ENCODE peak calls at places on chromosome 5, in five cellular contexts. Q is tibial artery, Y is mammary epithelial cell, M is mesenchymal stem cell, W is adrenal gland. A is an unnamed sample.

GRCh38 chr5:101915559-101915958 is 380.5 kb downstream of the SLCO4C1 start:
- DNase-seq in M (peak; percentile 70), W (no peak), Q (no peak), Y (no peak), A (no peak)

GRCh38 chr5:129460121-129460950 is at the start of gene ADAMTS19:
- DNase-seq in W (no peak), Q (no peak), M (peak; percentile 78), Y (peak; percentile 50), A (peak; percentile 28)

GRCh38 chr5:78644741-78645300 is 3.8 kb downstream of the LHFPL2 start:
- DNase-seq in Q (no peak), W (no peak), M (no peak), Y (no peak), A (no peak)

GRCh38 chr5:76999451-76999850 is 30.8 kb upstream of the AGGF1 start:
- DNase-seq in M (peak; percentile 84), Q (no peak), W (no peak), Y (peak; percentile 75), A (no peak)

GRCh38 chr5:149283611-149284480 is 12.2 kb downstream of the AFAP1L1 start:
- DNase-seq in Y (no peak), Q (no peak), W (no peak), M (no peak), A (no peak)

GRCh38 chr5:59039003-59039295 is 456.1 kb downstream of the RAB3C start:
- DNase-seq in Q (no peak), W (no peak), Y (no peak), M (no peak), A (no peak)

GRCh38 chr5:175752826-175753535 is 95.1 kb downstream of the HRH2 start:
- DNase-seq in Y (no peak), M (no peak), Q (no peak), W (no peak), A (no peak)

GRCh38 chr5:8908055-8908683 is 637.7 kb downstream of the SEMA5A start:
- DNase-seq in W (peak; percentile 20), Y (peak; percentile 17), Q (no peak), M (peak; percentile 60), A (no peak)

GRCh38 chr5:141735823-141736222 is 53.8 kb upstream of the ARAP3 start:
- DNase-seq in W (no peak), M (no peak), Y (no peak), Q (no peak), A (no peak)

GRCh38 chr5:34854459-34855174 is 15.7 kb downstream of the TTC23L start:
- DNase-seq in Y (no peak), Q (no peak), M (no peak), W (no peak), A (no peak)

GRCh38 chr5:997711-998110 is 10.9 kb upstream of the NKD2 start:
- DNase-seq in Q (peak; percentile 58), W (no peak), Y (no peak), M (no peak), A (no peak)

GRCh38 chr5:91591076-91591475 is 208.0 kb upstream of the ARRDC3 start:
- DNase-seq in M (no peak), W (no peak), Q (no peak), Y (peak; percentile 3), A (no peak)

GRCh38 chr5:176614805-176615478 is 5.0 kb upstream of the GPRIN1 start:
- DNase-seq in M (peak; percentile 79), Y (peak; percentile 60), Q (no peak), W (peak; percentile 53), A (no peak)

GRCh38 chr5:4511996-4512656 is 628.0 kb upstream of the ADAMTS16 start:
- DNase-seq in M (no peak), Q (no peak), Y (peak; percentile 65), W (peak; percentile 23), A (no peak)

GRCh38 chr5:133278318-133278717 is 226.5 kb downstream of the HSPA4 start:
- DNase-seq in W (no peak), Q (no peak), Y (no peak), M (no peak), A (no peak)

GRCh38 chr5:136435951-136436544 is 70.7 kb upstream of the TRPC7 start:
- DNase-seq in Y (no peak), W (no peak), Q (no peak), M (no peak), A (no peak)

GRCh38 chr5:6766558-6767191 is 53.4 kb downstream of the TENT4A start:
- DNase-seq in Q (peak; percentile 96), Y (peak; percentile 92), M (peak; percentile 52), W (peak; percentile 97), A (peak; percentile 76)

GRCh38 chr5:62268792-62269191 is 37.2 kb upstream of the KIF2A start:
- DNase-seq in Q (no peak), Y (no peak), W (no peak), M (no peak), A (no peak)

GRCh38 chr5:128100860-128101557 is 17.4 kb downstream of the SLC12A2 start:
- DNase-seq in Y (no peak), W (no peak), Q (no peak), M (no peak), A (no peak)

GRCh38 chr5:128105203-128105602 is 21.6 kb downstream of the SLC12A2 start:
- DNase-seq in W (no peak), Y (no peak), Q (no peak), M (no peak), A (no peak)

GRCh38 chr5:128097781-128098180 is 14.2 kb downstream of the SLC12A2 start:
- DNase-seq in Y (no peak), W (no peak), M (no peak), Q (no peak), A (no peak)

GRCh38 chr5:128099944-128100343 is 16.4 kb downstream of the SLC12A2 start:
- DNase-seq in Y (no peak), W (no peak), Q (no peak), M (peak; percentile 28), A (no peak)

GRCh38 chr5:128101676-128102075 is 18.1 kb downstream of the SLC12A2 start:
- DNase-seq in W (no peak), Y (no peak), Q (no peak), M (no peak), A (no peak)
- H3K27ac ChIP-seq in W (no peak overlapping the region), Y (no peak overlapping the region), Q (no peak overlapping the region), M (no peak overlapping the region), A (no peak overlapping the region)

GRCh38 chr5:124477002-124477546 is 269.4 kb downstream of the ZNF608 start:
- DNase-seq in Q (no peak), M (no peak), W (no peak), Y (no peak), A (no peak)
- H3K27ac ChIP-seq in Q (no peak overlapping the region), M (no peak overlapping the region), W (no peak overlapping the region), Y (no peak overlapping the region), A (no peak overlapping the region)

GRCh38 chr5:172567843-172568242 is 73.2 kb upstream of the NEURL1B start:
- DNase-seq in M (no peak), Q (no peak), Y (no peak), W (no peak), A (no peak)
- H3K27ac ChIP-seq in M (no peak overlapping the region), Q (no peak overlapping the region), Y (no peak overlapping the region), W (no peak overlapping the region), A (no peak overlapping the region)

GRCh38 chr5:152546493-152546892 is 141.4 kb upstream of the NMUR2 start:
- DNase-seq in M (no peak), W (no peak), Q (no peak), Y (peak; percentile 41), A (no peak)

GRCh38 chr5:152547202-152547601 is 142.1 kb upstream of the NMUR2 start:
- DNase-seq in Y (peak; percentile 61), M (no peak), W (no peak), Q (no peak), A (no peak)

DNA sequence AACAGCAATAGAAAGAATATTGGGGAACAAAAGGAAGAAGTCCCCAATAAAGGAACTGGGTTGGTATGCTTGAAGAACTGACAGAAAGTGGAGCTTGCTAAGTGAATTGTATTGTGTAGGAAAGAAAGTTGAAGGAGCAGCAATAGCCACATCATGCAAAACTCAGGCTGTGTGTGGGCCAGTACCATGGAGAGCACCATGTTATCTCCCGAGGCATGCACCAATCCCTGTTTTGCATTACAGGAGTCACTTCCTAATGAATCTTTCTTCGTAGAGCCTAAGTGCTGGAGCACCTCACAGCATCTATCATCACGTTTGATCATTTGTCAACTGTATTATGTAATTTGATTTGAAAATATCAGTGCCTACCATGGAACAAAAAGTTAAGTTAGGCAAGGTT is 137.7 kb upstream of the NMUR2 start:
- DNase-seq in M (peak; percentile 22), Q (no peak), W (no peak), Y (peak; percentile 47), A (no peak)
- H3K27ac ChIP-seq in M (no peak overlapping the region), Q (no peak overlapping the region), W (no peak overlapping the region), Y (no peak overlapping the region), A (no peak overlapping the region)

GRCh38 chr5:127519527-127519926 is 2.1 kb downstream of the PRRC1 start:
- DNase-seq in Q (no peak), W (no peak), Y (no peak), M (peak; percentile 56), A (no peak)

GRCh38 chr5:127517480-127518318 is at the start of gene PRRC1:
- DNase-seq in Q (peak; percentile 86), M (peak; percentile 87), W (peak; percentile 87), Y (peak; percentile 77), A (peak; percentile 88)

GRCh38 chr5:127517110-127517479 is 345 bp upstream of the PRRC1 start:
- DNase-seq in Y (no peak), Q (no peak), M (no peak), W (peak; percentile 87), A (no peak)

GRCh38 chr5:127515693-127516440 is 1.6 kb upstream of the PRRC1 start:
- DNase-seq in M (no peak), Y (no peak), W (no peak), Q (no peak), A (no peak)

DNA sequence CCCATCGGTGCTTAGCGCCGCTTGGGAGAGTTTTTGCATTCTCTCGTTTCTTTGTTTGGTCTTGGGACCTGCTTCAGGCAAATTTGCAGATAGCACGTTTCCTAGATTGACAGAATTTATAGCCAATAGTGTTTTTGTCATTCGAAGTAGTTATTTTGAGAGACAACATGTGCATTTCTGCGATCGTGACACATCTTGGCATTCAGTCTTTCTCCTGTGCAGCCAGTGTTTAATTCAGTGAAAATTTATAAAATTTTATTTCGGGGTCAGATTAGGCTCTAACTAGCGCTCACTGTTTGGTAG is 830 bp downstream of the PRRC1 start:
- DNase-seq in W (no peak), Q (no peak), Y (peak; percentile 60), M (peak; percentile 72), A (no peak)
- H3K27ac ChIP-seq in W (peak overlapping the region; percentile 81), Q (peak overlapping the region; percentile 84), Y (peak overlapping the region; percentile 75), M (peak overlapping the region; percentile 93), A (peak overlapping the region; percentile 69)

DNA sequence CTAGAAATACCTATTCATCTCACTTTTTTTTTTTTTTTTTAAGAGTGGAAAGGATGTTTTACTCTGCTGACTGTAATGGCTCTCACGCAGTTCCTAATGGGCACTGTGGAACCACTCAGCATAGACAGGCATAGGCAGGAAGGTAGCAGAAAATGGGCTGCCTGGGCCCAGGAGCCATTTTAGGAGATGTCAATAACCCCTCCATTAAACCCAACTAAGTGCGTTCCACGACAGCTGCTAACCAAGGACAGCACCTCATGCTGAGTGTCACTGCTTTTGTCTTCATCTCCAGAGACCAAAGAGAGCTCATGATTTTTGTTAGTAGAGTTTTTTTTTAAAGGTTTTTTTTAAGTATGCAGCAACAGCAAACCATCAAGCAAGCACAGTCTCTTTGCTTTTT is 15.3 kb downstream of the MAP1B start:
- DNase-seq in Q (no peak), W (no peak), Y (no peak), M (no peak), A (no peak)
- H3K27ac ChIP-seq in Q (no peak overlapping the region), W (no peak overlapping the region), Y (no peak overlapping the region), M (no peak overlapping the region), A (no peak overlapping the region)